ENCODE peak calls at places on chromosomes 13 and 19, in six cellular contexts. Z, K, H, Q, L and N are unnamed samples. For H3K4me1, the result is how much of the 10 kb centered on the place peaks cover.

GRCh38 chr13:98665638-98665995 is 86.9 kb downstream of the SLC15A1 start:
- DNase-seq in L (no peak), Z (no peak), K (no peak), H (no peak), Q (no peak), N (no peak)

GRCh38 chr19:10797541-10798256 is 38.3 kb downstream of the TMED1 start:
- DNase-seq in H (no peak), Q (peak), K (no peak), Z (no peak), L (no peak), N (no peak)

GRCh38 chr13:45456196-45456972 is 8.4 kb upstream of the COG3 start:
- DNase-seq in L (no peak), Z (no peak), K (no peak), H (no peak), Q (no peak), N (no peak)

GRCh38 chr13:50158385-50159165 is 143.3 kb downstream of the KCNRG start:
- DNase-seq in Z (no peak), H (no peak), L (no peak), Q (no peak), K (no peak), N (no peak)

GRCh38 chr19:13001502-13002388 is 6.5 kb downstream of the NFIX start:
- DNase-seq in Z (no peak), Q (no peak), K (no peak), L (no peak), H (no peak), N (no peak)

GRCh38 chr13:100483836-100484381 is 104.7 kb downstream of the GGACT start:
- DNase-seq in Q (no peak), H (no peak), Z (no peak), K (no peak), L (no peak), N (no peak)

GRCh38 chr13:38979891-38980627 is 10.6 kb downstream of the STOML3 start:
- DNase-seq in L (no peak), Z (no peak), H (no peak), Q (no peak), K (no peak), N (no peak)

GRCh38 chr19:46718157-46718933 is 1.4 kb upstream of the PRKD2 start:
- DNase-seq in Q (peak), K (no peak), L (no peak), Z (no peak), H (no peak), N (no peak)

GRCh38 chr19:9640956-9641355 is 19.9 kb upstream of the ZNF561 start:
- DNase-seq in H (no peak), Z (no peak), L (no peak), Q (no peak), K (no peak), N (no peak)

DNA sequence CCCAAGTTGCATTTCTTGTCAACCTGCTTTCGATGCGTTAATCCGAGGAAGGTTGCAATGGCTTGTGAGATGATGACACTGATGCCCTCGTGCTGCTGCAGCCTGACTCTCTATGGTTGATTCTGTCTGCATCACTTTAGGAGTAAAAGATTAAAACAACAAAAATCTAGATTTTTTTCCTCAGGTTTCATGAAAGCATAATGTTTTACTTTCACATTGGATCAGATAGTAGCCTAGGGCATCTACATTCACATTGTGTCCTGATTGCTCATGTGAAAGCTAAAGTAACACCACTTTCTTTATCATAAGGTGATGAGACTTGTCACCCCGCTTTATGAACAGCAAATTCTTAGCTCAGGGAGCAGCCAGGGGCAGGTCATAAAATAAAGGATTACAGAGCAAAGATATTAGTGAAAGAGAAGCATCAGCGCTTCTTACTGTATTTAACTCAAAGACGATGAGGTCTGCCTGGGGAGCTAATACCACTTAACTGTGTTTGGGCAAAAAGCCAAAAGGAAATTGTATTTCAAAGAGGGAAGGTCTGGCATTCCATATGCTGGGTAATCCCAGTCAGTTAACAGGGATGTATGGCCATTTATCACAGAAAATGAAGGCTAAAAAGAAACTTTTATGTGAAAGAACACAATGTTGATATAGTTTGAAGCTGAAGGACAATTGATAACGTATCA is 270.5 kb downstream of the GPC6 start:
- DNase-seq in Q (no peak), Z (no peak), K (no peak), L (no peak), H (no peak), N (no peak)
- TF ChIP-seq YY1 in Q (no peak), Z (no peak), K (no peak), L (no peak), H (no peak), N (no peak)

DNA sequence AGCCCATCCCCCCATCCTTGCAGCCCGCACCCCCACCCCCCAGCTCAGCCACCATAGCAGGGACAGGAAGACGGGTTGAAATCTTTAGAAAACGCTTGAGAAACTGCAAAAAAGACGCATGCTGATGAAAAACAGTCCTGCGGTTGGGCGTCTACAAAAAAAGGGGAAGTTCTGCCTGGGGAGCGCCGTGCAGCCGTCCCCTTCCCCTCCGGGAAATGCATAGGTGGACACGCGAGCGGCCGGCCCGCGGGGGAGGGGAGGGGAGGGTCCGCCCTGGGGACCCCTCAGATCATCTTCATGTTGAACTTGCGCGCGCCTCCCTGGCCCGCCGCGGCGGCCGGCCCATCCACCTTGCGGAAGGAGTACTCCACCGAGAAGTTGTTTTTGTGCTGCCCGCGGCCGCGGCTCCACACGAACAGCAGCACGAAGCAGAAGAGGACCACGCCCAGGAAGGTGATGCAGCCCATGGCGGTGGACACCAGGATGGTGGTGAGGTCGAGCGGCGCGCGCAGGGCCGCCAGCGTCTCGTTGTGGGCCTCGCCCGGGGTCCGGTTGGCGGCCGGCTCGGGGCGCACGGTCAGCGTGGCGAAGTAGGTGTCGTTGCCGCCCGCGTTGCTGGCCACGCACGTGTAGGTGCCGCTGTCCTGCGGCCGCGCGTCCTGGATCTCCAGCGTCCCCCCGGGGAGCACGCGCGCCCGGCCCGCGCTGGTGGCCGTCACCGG is 7.9 kb upstream of the PEAK3 start:
- DNase-seq in Q (peak), Z (no peak), H (peak), L (no peak), K (no peak), N (no peak)
- TF ChIP-seq ZNF274 in Q (no peak), Z (no peak), H (no peak), L (no peak), K (no peak), N (no peak)

GRCh38 chr19:14412436-14413071 is 6.6 kb downstream of the DDX39A start:
- DNase-seq in Z (no peak), K (no peak), H (peak), L (no peak), Q (no peak), N (no peak)
- H3K4me1 ChIP-seq in Z (under half), K (under half), H (half or more), L (under half), Q (under half), N (under half)

GRCh38 chr13:36072536-36072935 is 58.6 kb downstream of the DCLK1 start:
- DNase-seq in Z (no peak), K (no peak), H (no peak), Q (no peak), L (no peak), N (no peak)

GRCh38 chr13:36076211-36076610 is 55.0 kb downstream of the DCLK1 start:
- DNase-seq in Z (no peak), L (no peak), H (no peak), K (no peak), Q (no peak), N (no peak)

GRCh38 chr13:36069881-36070366 is 61.3 kb downstream of the DCLK1 start:
- DNase-seq in L (no peak), Z (no peak), Q (no peak), K (no peak), H (no peak), N (no peak)

GRCh38 chr13:36074659-36075058 is 56.5 kb downstream of the DCLK1 start:
- DNase-seq in H (no peak), L (no peak), Z (no peak), K (no peak), Q (no peak), N (no peak)

GRCh38 chr13:36072127-36072526 is 59.1 kb downstream of the DCLK1 start:
- DNase-seq in L (no peak), Q (no peak), Z (no peak), K (no peak), H (no peak), N (no peak)
- TF ChIP-seq YY1 in L (no peak), Q (no peak), Z (no peak), K (no peak), H (no peak), N (no peak)

GRCh38 chr13:25911020-25911419 is 140.8 kb downstream of the SHISA2 start:
- DNase-seq in H (no peak), Q (no peak), L (no peak), K (no peak), Z (peak), N (peak)
- TF ChIP-seq ZNF274 in H (no peak), Q (no peak), L (no peak), K (no peak), Z (no peak), N (no peak)

DNA sequence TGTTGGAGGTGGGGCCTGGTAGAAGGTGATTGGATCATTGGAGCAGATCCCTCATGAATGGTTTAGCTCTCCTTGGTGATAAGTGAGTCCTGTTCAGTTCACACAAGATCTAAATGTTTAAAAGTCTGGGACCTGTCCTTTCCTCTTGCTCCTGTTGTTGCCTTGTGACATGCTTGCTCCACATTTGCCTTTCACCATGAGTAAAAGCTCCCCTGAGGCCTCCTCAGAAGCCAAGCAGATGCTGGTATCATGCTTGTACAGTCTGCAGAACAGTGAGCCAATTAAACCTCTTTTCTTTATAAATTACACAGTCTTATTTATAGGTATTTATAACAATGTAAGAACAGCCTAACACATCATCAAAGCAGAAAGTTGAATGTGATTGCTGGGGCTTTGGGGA is 24.2 kb upstream of the RFC3 start:
- DNase-seq in L (no peak), Q (no peak), Z (no peak), K (no peak), H (no peak), N (no peak)
- H3K4me1 ChIP-seq in L (under half), Q (under half), Z (under half), K (under half), H (under half), N (under half)

DNA sequence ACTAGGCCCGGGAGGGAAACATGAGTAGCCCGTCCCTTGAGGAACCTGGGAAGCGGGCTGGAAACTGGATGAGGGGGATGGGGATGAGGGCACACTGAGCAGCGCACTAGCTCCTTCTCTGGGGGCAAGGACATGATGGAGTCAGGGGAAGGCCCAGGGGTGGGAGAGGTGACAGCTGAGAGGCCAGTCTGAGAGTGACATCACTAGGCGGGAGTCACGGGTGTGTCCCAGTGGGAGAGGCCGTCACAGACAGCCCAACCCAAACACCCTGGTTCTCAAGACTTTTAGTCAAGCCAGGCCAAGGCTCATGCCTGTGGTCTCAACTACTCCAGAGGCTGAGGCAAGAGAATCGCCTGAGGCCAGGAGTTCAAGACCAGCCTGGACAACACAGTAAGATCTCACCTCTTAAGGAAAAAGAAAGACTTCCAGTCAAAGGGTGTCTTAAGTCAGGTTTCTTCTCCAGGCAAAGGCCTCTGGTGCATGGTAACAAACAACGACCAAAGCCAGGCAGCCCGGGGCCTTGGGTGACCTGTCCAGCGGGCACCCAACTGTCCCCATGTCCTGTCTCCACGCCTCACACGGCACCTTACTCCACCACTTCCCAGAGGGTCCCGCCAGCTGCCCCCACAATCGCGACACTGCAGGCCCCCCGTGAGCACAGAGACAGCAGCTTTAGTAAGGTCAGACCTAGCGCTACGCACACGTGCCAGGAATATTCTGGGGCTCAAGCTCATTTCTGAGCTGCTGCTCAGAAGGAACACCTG is 25.5 kb upstream of the TIMM44 start:
- DNase-seq in L (no peak), Q (no peak), K (no peak), H (peak), Z (no peak), N (no peak)
- TF ChIP-seq YY1 in L (no peak), Q (no peak), K (no peak), H (no peak), Z (no peak), N (no peak)

GRCh38 chr19:6021878-6022569 is 44.1 kb upstream of the RANBP3 start:
- DNase-seq in Q (peak), H (peak), Z (peak), K (peak), L (peak), N (peak)
- TF ChIP-seq ZNF274 in Q (no peak), H (no peak), Z (no peak), K (no peak), L (no peak), N (no peak)

DNA sequence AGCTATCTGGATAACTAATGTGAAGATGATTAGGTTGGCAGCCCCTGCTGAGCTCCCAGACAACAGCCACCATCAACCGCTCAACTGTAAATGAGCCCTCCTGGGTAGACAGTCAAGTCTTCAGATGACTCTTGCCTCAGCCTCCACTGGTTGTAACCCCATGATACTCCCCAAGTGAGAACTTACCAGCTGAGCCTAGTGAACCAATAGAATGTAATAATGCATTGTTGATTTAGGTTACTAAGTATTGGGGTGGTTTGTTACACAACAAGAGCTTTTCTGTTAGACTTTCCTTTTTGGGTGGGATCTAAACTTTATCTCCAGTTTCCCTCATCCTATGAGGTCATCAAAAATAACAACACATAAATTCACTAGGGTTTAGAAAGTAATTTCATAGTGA is 69.4 kb downstream of the CYSLTR2 start:
- DNase-seq in K (no peak), Q (no peak), L (no peak), Z (no peak), H (no peak), N (no peak)
- H3K4me1 ChIP-seq in K (under half), Q (under half), L (under half), Z (under half), H (under half), N (under half)

GRCh38 chr19:43636121-43636683 is 3.4 kb downstream of the CADM4 start:
- DNase-seq in H (no peak), K (no peak), Q (no peak), L (peak), Z (no peak), N (no peak)
- TF ChIP-seq YY1 in H (no peak), K (no peak), Q (no peak), L (no peak), Z (no peak), N (no peak)